ENCODE peak calls at places on chromosomes 12 and 14, in eight cellular contexts. One of them, this sample, is unnamed.

GRCh38 chr12:105233045-105233905 is 2.7 kb downstream of the APPL2 start:
- DNase-seq in H54: no peak
- DNase-seq in stimulated activated CD8-positive, alpha-beta memory T cell treated with anti-CD3 and anti-CD28 coated beads, Interleukin-7, amount 100 ng/mL, for 1 hour: no peak
- DNase-seq in stimulated activated CD4-positive, alpha-beta T cell treated with anti-CD3 and anti-CD28 coated beads, Interleukin-4, amount 100 ng/mL, for 4 hours: no peak
- DNase-seq in NB4: no peak
- DNase-seq in endodermal cell: no peak
- DNase-seq in spleen: no peak
- DNase-seq in NCI-H2171: no peak
- DNase-seq in this sample: peak; percentile 45

GRCh38 chr12:93440043-93440835 is 1.5 kb downstream of the UBE2N start:
- DNase-seq in H54: no peak
- DNase-seq in stimulated activated CD8-positive, alpha-beta memory T cell treated with anti-CD3 and anti-CD28 coated beads, Interleukin-7, amount 100 ng/mL, for 1 hour: no peak
- DNase-seq in stimulated activated CD4-positive, alpha-beta T cell treated with anti-CD3 and anti-CD28 coated beads, Interleukin-4, amount 100 ng/mL, for 4 hours: no peak
- DNase-seq in NB4: peak; percentile 32
- DNase-seq in endodermal cell: no peak
- DNase-seq in spleen: no peak
- DNase-seq in NCI-H2171: no peak
- DNase-seq in this sample: no peak

GRCh38 chr12:92675092-92675865 is 27.5 kb upstream of the PLEKHG7 start:
- DNase-seq in H54: no peak
- DNase-seq in stimulated activated CD8-positive, alpha-beta memory T cell treated with anti-CD3 and anti-CD28 coated beads, Interleukin-7, amount 100 ng/mL, for 1 hour: no peak
- DNase-seq in stimulated activated CD4-positive, alpha-beta T cell treated with anti-CD3 and anti-CD28 coated beads, Interleukin-4, amount 100 ng/mL, for 4 hours: no peak
- DNase-seq in NB4: no peak
- DNase-seq in endodermal cell: no peak
- DNase-seq in spleen: no peak
- DNase-seq in NCI-H2171: no peak
- DNase-seq in this sample: no peak

GRCh38 chr14:70020350-70021170 is 141.3 kb downstream of the SMOC1 start:
- DNase-seq in H54: no peak
- DNase-seq in stimulated activated CD8-positive, alpha-beta memory T cell treated with anti-CD3 and anti-CD28 coated beads, Interleukin-7, amount 100 ng/mL, for 1 hour: no peak
- DNase-seq in stimulated activated CD4-positive, alpha-beta T cell treated with anti-CD3 and anti-CD28 coated beads, Interleukin-4, amount 100 ng/mL, for 4 hours: no peak
- DNase-seq in NB4: peak; percentile 80
- DNase-seq in endodermal cell: no peak
- DNase-seq in spleen: no peak
- DNase-seq in NCI-H2171: no peak
- DNase-seq in this sample: no peak

GRCh38 chr12:53596920-53597363 is 29.2 kb downstream of the ATF7 start:
- DNase-seq in H54: no peak
- DNase-seq in stimulated activated CD8-positive, alpha-beta memory T cell treated with anti-CD3 and anti-CD28 coated beads, Interleukin-7, amount 100 ng/mL, for 1 hour: no peak
- DNase-seq in stimulated activated CD4-positive, alpha-beta T cell treated with anti-CD3 and anti-CD28 coated beads, Interleukin-4, amount 100 ng/mL, for 4 hours: no peak
- DNase-seq in NB4: no peak
- DNase-seq in endodermal cell: no peak
- DNase-seq in spleen: no peak
- DNase-seq in NCI-H2171: no peak
- DNase-seq in this sample: peak; percentile 48

GRCh38 chr12:18139989-18140596 is 50.1 kb upstream of the RERGL start:
- DNase-seq in H54: no peak
- DNase-seq in stimulated activated CD8-positive, alpha-beta memory T cell treated with anti-CD3 and anti-CD28 coated beads, Interleukin-7, amount 100 ng/mL, for 1 hour: no peak
- DNase-seq in stimulated activated CD4-positive, alpha-beta T cell treated with anti-CD3 and anti-CD28 coated beads, Interleukin-4, amount 100 ng/mL, for 4 hours: no peak
- DNase-seq in NB4: peak; percentile 41
- DNase-seq in endodermal cell: no peak
- DNase-seq in spleen: no peak
- DNase-seq in NCI-H2171: no peak
- DNase-seq in this sample: peak; percentile 51

GRCh38 chr12:69066420-69067373 is 133.7 kb upstream of the CPM start:
- DNase-seq in H54: no peak
- DNase-seq in stimulated activated CD8-positive, alpha-beta memory T cell treated with anti-CD3 and anti-CD28 coated beads, Interleukin-7, amount 100 ng/mL, for 1 hour: no peak
- DNase-seq in stimulated activated CD4-positive, alpha-beta T cell treated with anti-CD3 and anti-CD28 coated beads, Interleukin-4, amount 100 ng/mL, for 4 hours: no peak
- DNase-seq in NB4: peak; percentile 12
- DNase-seq in endodermal cell: peak; percentile 75
- DNase-seq in spleen: no peak
- DNase-seq in NCI-H2171: no peak
- DNase-seq in this sample: no peak

GRCh38 chr14:21072102-21072501 is 2.0 kb downstream of the ARHGEF40 start:
- DNase-seq in H54: no peak
- DNase-seq in stimulated activated CD8-positive, alpha-beta memory T cell treated with anti-CD3 and anti-CD28 coated beads, Interleukin-7, amount 100 ng/mL, for 1 hour: no peak
- DNase-seq in stimulated activated CD4-positive, alpha-beta T cell treated with anti-CD3 and anti-CD28 coated beads, Interleukin-4, amount 100 ng/mL, for 4 hours: no peak
- DNase-seq in NB4: peak; percentile 95
- DNase-seq in endodermal cell: no peak
- DNase-seq in spleen: no peak
- DNase-seq in NCI-H2171: no peak
- DNase-seq in this sample: peak; percentile 66

GRCh38 chr12:63844391-63845341 is at the start of gene SRGAP1:
- DNase-seq in H54: peak; percentile 25
- DNase-seq in stimulated activated CD8-positive, alpha-beta memory T cell treated with anti-CD3 and anti-CD28 coated beads, Interleukin-7, amount 100 ng/mL, for 1 hour: no peak
- DNase-seq in stimulated activated CD4-positive, alpha-beta T cell treated with anti-CD3 and anti-CD28 coated beads, Interleukin-4, amount 100 ng/mL, for 4 hours: no peak
- DNase-seq in NB4: peak; percentile 60
- DNase-seq in endodermal cell: peak; percentile 87
- DNase-seq in spleen: peak; percentile 87
- DNase-seq in NCI-H2171: peak; percentile 37
- DNase-seq in this sample: peak; percentile 79

GRCh38 chr14:105857223-105857815 is 330.9 kb downstream of the TMEM121 start:
- DNase-seq in H54: no peak
- DNase-seq in stimulated activated CD8-positive, alpha-beta memory T cell treated with anti-CD3 and anti-CD28 coated beads, Interleukin-7, amount 100 ng/mL, for 1 hour: no peak
- DNase-seq in stimulated activated CD4-positive, alpha-beta T cell treated with anti-CD3 and anti-CD28 coated beads, Interleukin-4, amount 100 ng/mL, for 4 hours: no peak
- DNase-seq in NB4: no peak
- DNase-seq in endodermal cell: peak; percentile 18
- DNase-seq in spleen: peak; percentile 82
- DNase-seq in NCI-H2171: no peak
- DNase-seq in this sample: no peak

GRCh38 chr12:27946396-27946795 is 26.1 kb downstream of the PTHLH start:
- DNase-seq in H54: no peak
- DNase-seq in stimulated activated CD8-positive, alpha-beta memory T cell treated with anti-CD3 and anti-CD28 coated beads, Interleukin-7, amount 100 ng/mL, for 1 hour: no peak
- DNase-seq in stimulated activated CD4-positive, alpha-beta T cell treated with anti-CD3 and anti-CD28 coated beads, Interleukin-4, amount 100 ng/mL, for 4 hours: no peak
- DNase-seq in NB4: no peak
- DNase-seq in endodermal cell: no peak
- DNase-seq in spleen: no peak
- DNase-seq in NCI-H2171: no peak
- DNase-seq in this sample: no peak

GRCh38 chr12:121925361-121925725 is 7.0 kb downstream of the CFAP251 start:
- DNase-seq in H54: no peak
- DNase-seq in stimulated activated CD8-positive, alpha-beta memory T cell treated with anti-CD3 and anti-CD28 coated beads, Interleukin-7, amount 100 ng/mL, for 1 hour: no peak
- DNase-seq in stimulated activated CD4-positive, alpha-beta T cell treated with anti-CD3 and anti-CD28 coated beads, Interleukin-4, amount 100 ng/mL, for 4 hours: no peak
- DNase-seq in NB4: no peak
- DNase-seq in endodermal cell: peak; percentile 60
- DNase-seq in spleen: no peak
- DNase-seq in NCI-H2171: no peak
- DNase-seq in this sample: peak; percentile 82

GRCh38 chr12:63752283-63752682 is 27.4 kb upstream of the RXYLT1 start:
- DNase-seq in H54: no peak
- DNase-seq in stimulated activated CD8-positive, alpha-beta memory T cell treated with anti-CD3 and anti-CD28 coated beads, Interleukin-7, amount 100 ng/mL, for 1 hour: no peak
- DNase-seq in stimulated activated CD4-positive, alpha-beta T cell treated with anti-CD3 and anti-CD28 coated beads, Interleukin-4, amount 100 ng/mL, for 4 hours: no peak
- DNase-seq in NB4: peak; percentile 16
- DNase-seq in endodermal cell: no peak
- DNase-seq in spleen: no peak
- DNase-seq in NCI-H2171: no peak
- DNase-seq in this sample: no peak